ENCODE peak calls at places on chromosomes 2 and 18, in six cellular contexts. R is kidney, O is foreskin fibroblast, G is GM23338, W is psoas muscle, I is thyroid gland. J is an unnamed sample.

GRCh38 chr2:143759455-143759854 is 630.2 kb downstream of the ARHGAP15 start:
- DNase-seq in R (no peak), O (no peak), G (peak), W (no peak), I (peak), J (no peak)

GRCh38 chr2:120323214-120323613 is 22.7 kb upstream of the INHBB start:
- DNase-seq in R (peak), O (peak), G (no peak), W (peak), I (peak), J (no peak)

GRCh38 chr2:149344105-149344504 is 13.7 kb downstream of the LYPD6 start:
- DNase-seq in R (no peak), O (no peak), G (no peak), W (no peak), I (no peak), J (no peak)

GRCh38 chr18:28684746-28685145 is 507.8 kb upstream of the CDH2 start:
- DNase-seq in R (no peak), O (peak), G (no peak), W (no peak), I (no peak), J (no peak)

GRCh38 chr2:59939173-59939572 is 614.3 kb downstream of the BCL11A start:
- DNase-seq in R (no peak), O (no peak), G (no peak), W (no peak), I (no peak), J (no peak)

GRCh38 chr2:233209117-233209977 is 42.1 kb upstream of the ATG16L1 start:
- DNase-seq in R (no peak), O (peak), G (peak), W (no peak), I (no peak), J (no peak)

GRCh38 chr2:177692828-177693269 is 300.3 kb downstream of the AGPS start:
- DNase-seq in R (no peak), O (no peak), G (peak), W (no peak), I (no peak), J (no peak)

GRCh38 chr2:1995584-1995983 is 251.3 kb upstream of the PXDN start:
- DNase-seq in R (no peak), O (no peak), G (no peak), W (no peak), I (no peak), J (no peak)

GRCh38 chr2:225598922-225599321 is 199.4 kb downstream of the NYAP2 start:
- DNase-seq in R (no peak), O (peak), G (no peak), W (no peak), I (no peak), J (no peak)

GRCh38 chr2:23526114-23526513 is 141.1 kb downstream of the KLHL29 start:
- DNase-seq in R (no peak), O (no peak), G (no peak), W (peak), I (no peak), J (no peak)

GRCh38 chr2:85853499-85854165 is 35.2 kb downstream of the ST3GAL5 start:
- DNase-seq in R (no peak), O (no peak), G (no peak), W (no peak), I (peak), J (no peak)
- H3K4me3 ChIP-seq in R (no peak), O (no peak), G (no peak), W (peak), I (no peak), J (no peak)

GRCh38 chr2:140585016-140585415 is 1545.8 kb downstream of the LRP1B start:
- DNase-seq in R (no peak), O (no peak), G (no peak), W (no peak), I (no peak), J (no peak)

GRCh38 chr2:140577453-140577852 is 1553.4 kb downstream of the LRP1B start:
- DNase-seq in R (no peak), O (no peak), G (no peak), W (no peak), I (no peak), J (no peak)

GRCh38 chr2:140586379-140586778 is 1544.4 kb downstream of the LRP1B start:
- DNase-seq in R (no peak), O (peak), G (peak), W (no peak), I (no peak), J (peak)

GRCh38 chr2:140580799-140581198 is 1550.0 kb downstream of the LRP1B start:
- DNase-seq in R (no peak), O (no peak), G (no peak), W (no peak), I (no peak), J (no peak)
- TF ChIP-seq CTCF in R (no peak), O (no peak), G (no peak), W (no peak), I (no peak), J (no peak)

GRCh38 chr2:98936133-98936916 is at the start of gene CRACDL:
- DNase-seq in R (peak), O (peak), G (peak), W (no peak), I (peak), J (no peak)
- H3K4me3 ChIP-seq in R (peak), O (no peak), G (peak), W (peak), I (peak), J (peak)

GRCh38 chr2:18752667-18753422 is 163.5 kb upstream of the NT5C1B start:
- DNase-seq in R (no peak), O (peak), G (no peak), W (no peak), I (no peak), J (no peak)
- TF ChIP-seq CTCF in R (no peak), O (no peak), G (no peak), W (no peak), I (no peak), J (no peak)

DNA sequence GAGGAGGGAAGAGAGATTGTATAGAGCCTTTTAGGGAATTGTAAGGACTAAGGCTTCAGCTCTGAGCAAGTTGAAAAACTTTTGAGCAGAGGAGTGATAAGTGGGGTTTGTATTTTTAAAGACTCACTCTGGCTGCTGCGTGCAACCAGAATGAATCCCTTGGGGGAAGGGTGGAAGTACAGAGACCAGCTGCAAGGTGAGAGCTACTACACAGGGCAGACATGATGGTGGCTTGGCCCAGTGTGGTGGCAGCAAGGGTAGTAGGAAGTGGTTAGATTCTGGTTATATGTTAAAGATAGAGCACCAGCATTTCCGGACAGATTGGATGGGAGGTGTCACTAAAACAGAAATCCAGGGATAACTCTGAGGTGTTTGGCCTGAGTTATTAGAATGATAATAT is 10.1 kb upstream of the SESTD1 start:
- DNase-seq in R (no peak), O (no peak), G (no peak), W (no peak), I (no peak), J (no peak)
- H3K4me3 ChIP-seq in R (no peak), O (no peak), G (no peak), W (no peak), I (no peak), J (no peak)

GRCh38 chr18:62386091-62386490 is 61.0 kb downstream of the TNFRSF11A start:
- DNase-seq in R (no peak), O (no peak), G (peak), W (no peak), I (no peak), J (no peak)
- TF ChIP-seq CTCF in R (no peak), O (no peak), G (no peak), W (no peak), I (no peak), J (no peak)

DNA sequence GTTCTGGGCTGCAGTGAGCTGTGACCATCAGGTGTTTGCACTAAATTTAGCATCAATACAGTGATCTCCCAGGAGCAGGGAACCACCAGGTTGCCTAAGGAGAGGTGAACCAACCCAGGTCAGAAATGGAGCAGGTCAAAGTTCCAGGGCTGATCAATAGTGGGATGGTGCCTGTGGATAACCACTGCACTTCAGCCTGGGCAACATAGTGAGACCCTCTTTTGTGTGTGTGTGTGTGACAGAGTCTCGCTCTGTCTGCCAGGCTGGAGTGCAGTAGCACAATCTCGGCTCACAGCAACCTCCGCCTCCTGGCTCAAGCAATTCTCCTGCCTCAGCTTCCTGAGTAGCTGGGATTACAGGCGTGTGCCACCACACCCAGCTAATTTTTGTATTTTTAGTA is 163.7 kb upstream of the SERTAD2 start:
- DNase-seq in R (no peak), O (no peak), G (no peak), W (no peak), I (no peak), J (no peak)
- H3K4me3 ChIP-seq in R (no peak), O (no peak), G (no peak), W (no peak), I (no peak), J (no peak)

GRCh38 chr2:174486614-174487535 is at the start of gene GPR155:
- DNase-seq in R (peak), O (peak), G (peak), W (peak), I (peak), J (peak)
- TF ChIP-seq CTCF in R (no peak), O (no peak), G (no peak), W (no peak), I (no peak), J (peak)

DNA sequence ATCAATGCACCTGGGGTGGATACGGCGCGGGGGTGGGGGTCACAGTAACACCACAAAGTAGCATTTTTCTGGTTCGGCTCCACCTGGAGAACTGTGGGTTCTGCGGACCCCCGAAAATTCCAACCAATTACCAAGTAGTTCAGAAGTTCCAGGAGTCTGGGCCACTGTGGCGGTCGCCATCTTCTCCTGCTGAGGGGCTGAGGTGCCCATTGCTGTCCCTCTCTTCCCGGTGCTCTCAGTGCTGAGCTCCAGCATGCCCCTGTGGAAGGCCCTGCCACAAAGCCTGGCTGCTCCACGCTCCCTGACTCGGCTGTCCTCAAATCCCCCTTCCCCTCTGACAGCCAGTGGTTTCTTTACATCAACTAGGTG is 79.3 kb downstream of the GFPT1 start:
- DNase-seq in R (no peak), O (no peak), G (no peak), W (no peak), I (no peak), J (no peak)
- H3K4me3 ChIP-seq in R (no peak), O (no peak), G (peak), W (peak), I (no peak), J (no peak)